ENCODE peak calls at places on chromosomes 12 and 14, in four cellular contexts. One of them, this sample, is unnamed.

GRCh38 chr12:106345739-106346138 is 11.8 kb upstream of the POLR3B start:
- DNase-seq in adrenal gland: peak; percentile 80
- DNase-seq in IMR-90: peak; percentile 40
- DNase-seq in B cell: no peak
- DNase-seq in this sample: no peak

GRCh38 chr14:41868396-41868795 is 261.7 kb downstream of the LRFN5 start:
- DNase-seq in B cell: no peak
- DNase-seq in adrenal gland: no peak
- DNase-seq in IMR-90: peak; percentile 4
- DNase-seq in this sample: no peak

GRCh38 chr12:116927244-116927940 is 16.6 kb downstream of the FBXW8 start:
- DNase-seq in IMR-90: no peak
- DNase-seq in B cell: no peak
- DNase-seq in adrenal gland: no peak
- DNase-seq in this sample: no peak

GRCh38 chr14:78519863-78520262 is 349.7 kb downstream of the NRXN3 start:
- DNase-seq in adrenal gland: no peak
- DNase-seq in IMR-90: peak; percentile 4
- DNase-seq in B cell: no peak
- DNase-seq in this sample: no peak

GRCh38 chr12:128091931-128092330 is 175.0 kb upstream of the TMEM132C start:
- DNase-seq in IMR-90: no peak
- DNase-seq in B cell: no peak
- DNase-seq in adrenal gland: no peak
- DNase-seq in this sample: peak; percentile 38

GRCh38 chr12:1670244-1670814 is 20.5 kb upstream of the ADIPOR2 start:
- DNase-seq in adrenal gland: no peak
- DNase-seq in IMR-90: no peak
- DNase-seq in B cell: no peak
- DNase-seq in this sample: no peak

GRCh38 chr12:125015680-125016310 is 22.4 kb downstream of the BRI3BP start:
- DNase-seq in B cell: no peak
- DNase-seq in IMR-90: no peak
- DNase-seq in adrenal gland: no peak
- DNase-seq in this sample: no peak

GRCh38 chr14:64549805-64550538 is at the start of gene PPP1R36:
- DNase-seq in B cell: peak; percentile 75
- DNase-seq in adrenal gland: no peak
- DNase-seq in IMR-90: no peak
- DNase-seq in this sample: no peak

GRCh38 chr12:27012982-27013255 is 1.3 kb downstream of the TM7SF3 start:
- DNase-seq in adrenal gland: no peak
- DNase-seq in B cell: no peak
- DNase-seq in IMR-90: no peak
- DNase-seq in this sample: no peak

GRCh38 chr14:38208825-38209562 is 1.3 kb downstream of the SSTR1 start:
- DNase-seq in B cell: no peak
- DNase-seq in adrenal gland: no peak
- DNase-seq in IMR-90: peak; percentile 74
- DNase-seq in this sample: no peak

GRCh38 chr12:13200841-13201240 is 4.3 kb downstream of the EMP1 start:
- DNase-seq in IMR-90: no peak
- DNase-seq in B cell: no peak
- DNase-seq in adrenal gland: no peak
- DNase-seq in this sample: no peak

GRCh38 chr14:92513966-92514843 is 624 bp downstream of the RIN3 start:
- DNase-seq in adrenal gland: no peak
- DNase-seq in B cell: peak; percentile 74
- DNase-seq in IMR-90: peak; percentile 22
- DNase-seq in this sample: no peak

GRCh38 chr14:99309220-99309766 is 37.3 kb upstream of the BCL11B start:
- DNase-seq in adrenal gland: no peak
- DNase-seq in IMR-90: no peak
- DNase-seq in B cell: no peak
- DNase-seq in this sample: peak; percentile 40

GRCh38 chr12:94614288-94614721 is 36.1 kb downstream of the TMCC3 start:
- DNase-seq in B cell: no peak
- DNase-seq in adrenal gland: no peak
- DNase-seq in IMR-90: no peak
- DNase-seq in this sample: no peak

GRCh38 chr12:24746021-24746671 is 202.8 kb downstream of the BCAT1 start:
- DNase-seq in adrenal gland: no peak
- DNase-seq in IMR-90: no peak
- DNase-seq in B cell: no peak
- DNase-seq in this sample: no peak

GRCh38 chr12:6956332-6956727 is 5.2 kb downstream of the PTPN6 start:
- DNase-seq in adrenal gland: no peak
- DNase-seq in IMR-90: no peak
- DNase-seq in B cell: peak; percentile 26
- DNase-seq in this sample: no peak

GRCh38 chr12:115752913-115753726 is 524.4 kb downstream of the MED13L start:
- DNase-seq in B cell: no peak
- DNase-seq in adrenal gland: peak; percentile 79
- DNase-seq in IMR-90: peak; percentile 77
- DNase-seq in this sample: no peak

GRCh38 chr12:33253123-33253522 is 186.5 kb downstream of the SYT10 start:
- DNase-seq in B cell: no peak
- DNase-seq in adrenal gland: no peak
- DNase-seq in IMR-90: no peak
- DNase-seq in this sample: no peak

GRCh38 chr12:31238764-31239387 is 87.1 kb downstream of the SINHCAF start:
- DNase-seq in IMR-90: peak; percentile 50
- DNase-seq in B cell: peak; percentile 65
- DNase-seq in adrenal gland: peak; percentile 87
- DNase-seq in this sample: peak; percentile 57

GRCh38 chr14:74290415-74290814 is 12.3 kb downstream of the ABCD4 start:
- DNase-seq in IMR-90: peak; percentile 19
- DNase-seq in adrenal gland: no peak
- DNase-seq in B cell: no peak
- DNase-seq in this sample: no peak

GRCh38 chr12:52005903-52006703 is 643 bp upstream of the TAMALIN start:
- DNase-seq in adrenal gland: peak; percentile 83
- DNase-seq in B cell: peak; percentile 86
- DNase-seq in IMR-90: no peak
- DNase-seq in this sample: no peak

GRCh38 chr12:89038831-89039509 is 313.3 kb downstream of the DUSP6 start:
- DNase-seq in B cell: no peak
- DNase-seq in adrenal gland: no peak
- DNase-seq in IMR-90: no peak
- DNase-seq in this sample: no peak

GRCh38 chr14:49977126-49977841 is 84.4 kb downstream of the ARF6 start:
- DNase-seq in IMR-90: no peak
- DNase-seq in adrenal gland: no peak
- DNase-seq in B cell: peak; percentile 64
- DNase-seq in this sample: no peak

GRCh38 chr12:6072302-6072752 is 52.1 kb downstream of the VWF start:
- DNase-seq in IMR-90: peak; percentile 79
- DNase-seq in adrenal gland: peak; percentile 61
- DNase-seq in B cell: no peak
- DNase-seq in this sample: no peak

GRCh38 chr12:14777271-14777670 is 26.0 kb downstream of the WBP11 start:
- DNase-seq in IMR-90: no peak
- DNase-seq in B cell: no peak
- DNase-seq in adrenal gland: no peak
- DNase-seq in this sample: no peak

GRCh38 chr14:58947156-58947555 is 241.3 kb upstream of the DAAM1 start:
- DNase-seq in IMR-90: no peak
- DNase-seq in B cell: no peak
- DNase-seq in adrenal gland: no peak
- DNase-seq in this sample: no peak

GRCh38 chr12:80655751-80656150 is 51.7 kb upstream of the MYF6 start:
- DNase-seq in B cell: no peak
- DNase-seq in IMR-90: peak; percentile 23
- DNase-seq in adrenal gland: no peak
- DNase-seq in this sample: no peak

GRCh38 chr12:71007736-71008449 is 87.4 kb upstream of the PTPRR start:
- DNase-seq in adrenal gland: no peak
- DNase-seq in B cell: no peak
- DNase-seq in IMR-90: no peak
- DNase-seq in this sample: no peak

GRCh38 chr12:12115531-12115930 is 44.8 kb downstream of the BCL2L14 start:
- DNase-seq in B cell: no peak
- DNase-seq in IMR-90: no peak
- DNase-seq in adrenal gland: no peak
- DNase-seq in this sample: no peak

GRCh38 chr12:96462571-96463280 is 26.7 kb upstream of the CFAP54 start:
- DNase-seq in IMR-90: no peak
- DNase-seq in B cell: no peak
- DNase-seq in adrenal gland: no peak
- DNase-seq in this sample: no peak

GRCh38 chr12:83057436-83057835 is 370.7 kb downstream of the TMTC2 start:
- DNase-seq in adrenal gland: no peak
- DNase-seq in IMR-90: no peak
- DNase-seq in B cell: no peak
- DNase-seq in this sample: no peak

GRCh38 chr14:54713364-54713763 is 146.4 kb downstream of the SAMD4A start:
- DNase-seq in B cell: no peak
- DNase-seq in adrenal gland: no peak
- DNase-seq in IMR-90: peak; percentile 65
- DNase-seq in this sample: no peak

GRCh38 chr14:54715811-54716210 is 148.9 kb downstream of the SAMD4A start:
- DNase-seq in IMR-90: no peak
- DNase-seq in B cell: no peak
- DNase-seq in adrenal gland: no peak
- DNase-seq in this sample: no peak

GRCh38 chr14:54712371-54712998 is 145.6 kb downstream of the SAMD4A start:
- DNase-seq in adrenal gland: no peak
- DNase-seq in IMR-90: peak; percentile 59
- DNase-seq in B cell: no peak
- DNase-seq in this sample: no peak

GRCh38 chr14:54718046-54718445 is 151.1 kb downstream of the SAMD4A start:
- DNase-seq in adrenal gland: no peak
- DNase-seq in B cell: no peak
- DNase-seq in IMR-90: peak; percentile 81
- DNase-seq in this sample: no peak

DNA sequence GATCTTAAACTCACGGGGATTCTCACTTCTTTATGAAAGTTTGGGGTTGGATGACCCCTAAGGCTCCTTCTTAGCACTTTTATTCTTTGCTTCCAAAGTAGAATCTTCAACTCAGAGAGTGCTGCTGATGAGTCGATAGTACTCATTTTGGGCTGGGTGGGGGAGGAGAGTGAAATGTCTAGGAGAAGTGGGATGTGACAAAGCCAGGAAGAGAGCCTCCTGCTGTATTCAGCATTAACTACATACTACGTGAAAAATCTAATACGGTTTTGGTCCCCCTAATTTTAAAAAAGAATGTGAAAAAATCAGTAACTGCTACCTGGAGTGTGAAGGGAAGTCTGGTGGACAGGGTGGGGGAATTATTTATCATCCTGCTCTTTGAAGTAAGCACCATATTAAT is 148.3 kb downstream of the SAMD4A start:
- DNase-seq in IMR-90: peak; percentile 53
- DNase-seq in adrenal gland: no peak
- DNase-seq in B cell: no peak
- DNase-seq in this sample: no peak
- TF ChIP-seq CTCF in IMR-90: peak; percentile 33
- TF ChIP-seq CTCF in adrenal gland: no peak
- TF ChIP-seq CTCF in B cell: no peak
- TF ChIP-seq CTCF in this sample: peak; percentile 22

DNA sequence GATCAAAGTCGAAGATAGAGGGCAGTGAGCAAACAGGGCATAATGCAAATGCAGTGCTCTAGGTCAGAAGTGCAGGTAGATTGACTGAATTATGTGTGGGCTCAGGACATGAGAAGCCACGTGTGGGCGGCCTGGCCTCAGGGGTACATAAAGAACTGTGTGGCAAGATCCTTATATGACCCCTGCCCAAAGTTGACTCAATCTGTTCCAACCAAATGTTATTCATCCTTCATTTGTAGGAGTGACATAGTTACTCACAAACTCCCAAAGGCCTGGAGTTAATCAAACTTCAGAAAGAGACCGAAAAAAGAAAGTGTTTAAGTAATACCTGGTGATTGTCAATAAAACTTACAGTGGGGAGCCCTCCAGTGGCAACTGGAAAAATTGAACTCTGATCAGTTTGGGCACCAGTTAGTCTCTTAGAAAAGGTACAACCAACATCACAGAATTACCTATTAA is 150.4 kb upstream of the FAR2 start:
- DNase-seq in IMR-90: peak; percentile 56
- DNase-seq in adrenal gland: peak; percentile 66
- DNase-seq in B cell: no peak
- DNase-seq in this sample: no peak
- TF ChIP-seq CTCF in IMR-90: peak; percentile 61
- TF ChIP-seq CTCF in adrenal gland: peak; percentile 14
- TF ChIP-seq CTCF in B cell: no peak
- TF ChIP-seq CTCF in this sample: peak; percentile 71

DNA sequence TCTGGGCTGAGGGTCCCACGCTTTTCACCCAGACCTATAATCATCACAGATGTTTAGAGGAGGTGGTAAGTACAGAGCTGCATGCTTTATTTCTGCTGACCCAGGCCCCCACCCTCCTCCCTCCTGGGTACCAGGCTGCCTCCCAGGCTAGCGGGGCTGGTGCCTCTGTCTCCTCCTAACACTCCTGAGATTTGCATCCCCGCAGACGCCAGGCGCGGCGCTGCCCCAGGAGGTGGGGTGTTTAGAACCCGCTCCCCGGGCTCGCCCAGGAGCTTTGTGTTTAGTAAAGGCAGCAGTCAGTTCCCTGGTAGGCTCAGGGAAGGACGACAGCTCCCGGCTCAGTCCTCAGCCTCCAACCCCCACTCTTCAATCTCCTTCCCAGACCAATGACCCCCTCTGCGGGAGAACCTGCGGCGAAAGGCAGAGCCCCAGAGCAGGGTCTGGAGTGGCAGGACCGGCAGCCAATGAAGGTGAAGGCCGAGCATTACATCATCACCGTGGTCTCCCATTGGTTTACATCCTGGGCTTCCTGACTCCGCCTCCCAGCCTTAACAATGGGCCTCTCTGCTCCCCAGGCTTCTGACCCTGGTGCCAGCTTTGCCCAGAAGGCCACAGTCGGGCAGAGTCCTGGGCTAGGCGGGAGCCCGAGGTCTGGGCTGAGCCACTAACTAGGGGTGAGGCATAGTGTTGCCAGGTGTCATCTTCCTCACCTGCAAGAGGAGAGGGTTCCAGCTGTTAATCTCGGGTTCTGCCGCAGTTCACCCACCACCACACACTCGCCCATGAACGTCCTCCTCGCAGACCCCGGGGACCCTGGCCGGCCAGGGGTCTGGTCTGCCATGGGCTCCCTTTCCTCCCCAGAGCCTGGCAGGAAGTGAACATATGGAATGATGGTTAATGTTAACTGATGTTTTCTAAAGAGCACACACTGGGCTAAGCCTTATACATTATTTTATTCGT is 57.5 kb downstream of the CALM1 start:
- DNase-seq in IMR-90: peak; percentile 62
- DNase-seq in B cell: no peak
- DNase-seq in adrenal gland: peak; percentile 96
- DNase-seq in this sample: no peak
- TF ChIP-seq CTCF in IMR-90: no peak
- TF ChIP-seq CTCF in B cell: no peak
- TF ChIP-seq CTCF in adrenal gland: no peak
- TF ChIP-seq CTCF in this sample: no peak

GRCh38 chr12:20369164-20370000 is 1.0 kb downstream of the PDE3A start:
- DNase-seq in B cell: peak; percentile 33
- DNase-seq in adrenal gland: peak; percentile 73
- DNase-seq in IMR-90: peak; percentile 39
- DNase-seq in this sample: peak; percentile 91
- TF ChIP-seq CTCF in B cell: no peak
- TF ChIP-seq CTCF in adrenal gland: no peak
- TF ChIP-seq CTCF in IMR-90: no peak
- TF ChIP-seq CTCF in this sample: peak; percentile 42

GRCh38 chr12:3533703-3534386 is 42.8 kb downstream of the PRMT8 start:
- DNase-seq in adrenal gland: peak; percentile 50
- DNase-seq in IMR-90: no peak
- DNase-seq in B cell: no peak
- DNase-seq in this sample: peak; percentile 77
- TF ChIP-seq CTCF in adrenal gland: no peak
- TF ChIP-seq CTCF in IMR-90: no peak
- TF ChIP-seq CTCF in B cell: no peak
- TF ChIP-seq CTCF in this sample: no peak